ENCODE peak calls at places on chromosome 17, in seven cellular contexts. O is HFFc6, C is foreskin melanocyte, W is mucosa of descending colon, I is fibroblast of gingiva, B is neural progenitor cell, K is NCI-H1092. U is an unnamed sample.

GRCh38 chr17:51645056-51645455 is 384.7 kb downstream of the UTP18 start:
- DNase-seq in O (no peak), C (no peak), W (no peak), I (no peak), B (no peak), K (no peak), U (no peak)

GRCh38 chr17:40552806-40553693 is 12.2 kb downstream of the CCR7 start:
- DNase-seq in O (no peak), C (no peak), W (no peak), I (peak), B (no peak), K (no peak), U (peak)

GRCh38 chr17:2955931-2956582 is 107.3 kb downstream of the OR1D5 start:
- DNase-seq in O (no peak), C (no peak), W (no peak), I (no peak), B (no peak), K (no peak), U (no peak)

GRCh38 chr17:68509151-68510057 is 2.8 kb upstream of the PRKAR1A start:
- DNase-seq in O (no peak), C (no peak), W (peak), I (no peak), B (no peak), K (peak), U (no peak)

GRCh38 chr17:65191805-65192740 is 54.9 kb downstream of the RGS9 start:
- DNase-seq in O (peak), C (no peak), W (no peak), I (peak), B (no peak), K (no peak), U (peak)

GRCh38 chr17:31792007-31792585 is 66.9 kb downstream of the COPRS start:
- DNase-seq in O (no peak), C (no peak), W (no peak), I (no peak), B (no peak), K (no peak), U (no peak)

GRCh38 chr17:80827646-80828643 is 163.7 kb upstream of the CHMP6 start:
- DNase-seq in O (no peak), C (no peak), W (no peak), I (no peak), B (peak), K (no peak), U (peak)

GRCh38 chr17:57262557-57262956 is 6.2 kb downstream of the MSI2 start:
- DNase-seq in O (no peak), C (no peak), W (no peak), I (no peak), B (no peak), K (no peak), U (no peak)

GRCh38 chr17:17729620-17730249 is 48.5 kb downstream of the RAI1 start:
- DNase-seq in O (no peak), C (no peak), W (peak), I (no peak), B (peak), K (no peak), U (no peak)

GRCh38 chr17:6938637-6939036 is 57.2 kb upstream of the ALOX12 start:
- DNase-seq in O (no peak), C (no peak), W (no peak), I (no peak), B (no peak), K (no peak), U (no peak)

GRCh38 chr17:10598620-10599019 is 49.2 kb upstream of the MYH2 start:
- DNase-seq in O (no peak), C (no peak), W (no peak), I (no peak), B (no peak), K (no peak), U (no peak)

GRCh38 chr17:1726626-1727257 is 2.2 kb downstream of the WDR81 start:
- DNase-seq in O (no peak), C (no peak), W (no peak), I (no peak), B (no peak), K (no peak), U (no peak)

GRCh38 chr17:29155235-29155965 is 24.8 kb downstream of the MYO18A start:
- DNase-seq in O (peak), C (no peak), W (peak), I (peak), B (no peak), K (no peak), U (peak)

GRCh38 chr17:16888413-16889087 is 83.4 kb downstream of the TNFRSF13B start:
- DNase-seq in O (peak), C (no peak), W (no peak), I (no peak), B (no peak), K (no peak), U (no peak)

GRCh38 chr17:80793851-80794267 is 197.8 kb upstream of the CHMP6 start:
- DNase-seq in O (no peak), C (no peak), W (no peak), I (peak), B (no peak), K (no peak), U (no peak)

GRCh38 chr17:38451030-38451839 is 23.0 kb downstream of the ARHGAP23 start:
- DNase-seq in O (peak), C (no peak), W (no peak), I (peak), B (peak), K (no peak), U (peak)

GRCh38 chr17:72378414-72379395 is 257.9 kb downstream of the SOX9 start:
- DNase-seq in O (no peak), C (no peak), W (no peak), I (no peak), B (peak), K (peak), U (no peak)

GRCh38 chr17:65559802-65560627 is 1.4 kb downstream of the AXIN2 start:
- DNase-seq in O (no peak), C (no peak), W (peak), I (no peak), B (peak), K (no peak), U (peak)

GRCh38 chr17:56018202-56018601 is 135.1 kb upstream of the ANKFN1 start:
- DNase-seq in O (no peak), C (no peak), W (no peak), I (no peak), B (no peak), K (no peak), U (no peak)

GRCh38 chr17:27523712-27524111 is 67.5 kb downstream of the KSR1 start:
- DNase-seq in O (no peak), C (no peak), W (no peak), I (no peak), B (no peak), K (no peak), U (no peak)

GRCh38 chr17:78664476-78665384 is 87.5 kb upstream of the DNAH17 start:
- DNase-seq in O (no peak), C (no peak), W (no peak), I (no peak), B (no peak), K (no peak), U (no peak)

GRCh38 chr17:28738680-28739384 is 5.0 kb upstream of the TRAF4 start:
- DNase-seq in O (no peak), C (no peak), W (no peak), I (no peak), B (no peak), K (no peak), U (no peak)

GRCh38 chr17:38761612-38762011 is 9.1 kb downstream of the PSMB3 start:
- DNase-seq in O (peak), C (no peak), W (peak), I (no peak), B (peak), K (no peak), U (peak)

GRCh38 chr17:21058098-21058893 is 15.5 kb upstream of the USP22 start:
- DNase-seq in O (peak), C (peak), W (no peak), I (no peak), B (no peak), K (no peak), U (peak)

GRCh38 chr17:28532063-28532960 is 20.1 kb downstream of the UNC119 start:
- DNase-seq in O (no peak), C (no peak), W (no peak), I (no peak), B (no peak), K (no peak), U (no peak)

GRCh38 chr17:72717276-72717675 is 375.2 kb downstream of the SLC39A11 start:
- DNase-seq in O (no peak), C (no peak), W (no peak), I (no peak), B (no peak), K (no peak), U (peak)

GRCh38 chr17:18184143-18185007 is 747 bp downstream of the ALKBH5 start:
- DNase-seq in O (peak), C (peak), W (peak), I (peak), B (peak), K (no peak), U (peak)

GRCh38 chr17:17416007-17416399 is 60.8 kb upstream of the MED9 start:
- DNase-seq in O (peak), C (peak), W (peak), I (peak), B (peak), K (peak), U (peak)

GRCh38 chr17:50355701-50356341 is 9.9 kb downstream of the XYLT2 start:
- DNase-seq in O (no peak), C (no peak), W (no peak), I (no peak), B (no peak), K (no peak), U (no peak)

GRCh38 chr17:81298991-81299733 is 4.1 kb upstream of the SLC38A10 start:
- DNase-seq in O (no peak), C (no peak), W (no peak), I (no peak), B (no peak), K (no peak), U (no peak)